ENCODE peak calls at places on chromosomes 6 and 20, in six cellular contexts. J is GM23248, O is neural progenitor cell, W is PC-9, K is GM23338, Q is SK-N-SH. P is an unnamed sample.
A peak's percentile ranks its signal among the peaks of the same experiment; 100 is the strongest.

GRCh38 chr6:52399511-52400315 is 20.4 kb upstream of the EFHC1 start:
- DNase-seq in K (peak; percentile 90), W (no peak), O (peak; percentile 77), Q (peak; percentile 70), J (peak; percentile 83), P (peak; percentile 72)

GRCh38 chr20:36818831-36819230 is 45.3 kb upstream of the DSN1 start:
- DNase-seq in W (peak; percentile 63), K (no peak), O (no peak), Q (peak; percentile 53), J (no peak), P (no peak)

GRCh38 chr20:33843854-33844253 is 32.7 kb downstream of the CHMP4B start:
- DNase-seq in O (no peak), Q (peak; percentile 66), K (no peak), J (no peak), W (peak; percentile 53), P (peak; percentile 35)

GRCh38 chr20:64222273-64222672 is 33.3 kb upstream of the PCMTD2 start:
- DNase-seq in O (no peak), K (no peak), Q (no peak), J (peak; percentile 37), W (peak; percentile 86), P (peak; percentile 28)

GRCh38 chr20:34825530-34826362 is at the start of gene NCOA6:
- DNase-seq in Q (peak; percentile 97), O (peak; percentile 82), W (no peak), K (peak; percentile 76), J (peak; percentile 90), P (peak; percentile 77)

GRCh38 chr6:89145962-89146747 is at the start of gene PM20D2:
- DNase-seq in K (peak; percentile 72), Q (peak; percentile 97), W (no peak), J (peak; percentile 72), O (peak; percentile 79), P (peak; percentile 60)

GRCh38 chr6:34855463-34855862 is 32.4 kb downstream of the TAF11 start:
- DNase-seq in J (no peak), W (no peak), Q (no peak), O (no peak), K (peak; percentile 63), P (no peak)

GRCh38 chr6:22737331-22737730 is 168.0 kb downstream of the HDGFL1 start:
- DNase-seq in J (peak; percentile 29), W (no peak), O (peak; percentile 79), Q (no peak), K (peak; percentile 86), P (peak; percentile 56)

GRCh38 chr20:4022386-4023350 is 7.3 kb upstream of the RNF24 start:
- DNase-seq in J (peak; percentile 48), O (peak; percentile 66), Q (no peak), W (no peak), K (peak; percentile 32), P (no peak)

GRCh38 chr6:87807423-87807978 is 105.5 kb upstream of the AKIRIN2 start:
- DNase-seq in W (no peak), Q (no peak), O (no peak), J (no peak), K (no peak), P (no peak)

GRCh38 chr20:19786311-19786710 is 28.3 kb downstream of the RIN2 start:
- DNase-seq in K (peak; percentile 60), Q (no peak), W (peak; percentile 60), O (peak; percentile 44), J (peak; percentile 90), P (peak; percentile 75)

GRCh38 chr6:22357724-22358189 is 60.9 kb upstream of the PRL start:
- DNase-seq in W (no peak), K (no peak), Q (no peak), O (no peak), J (no peak), P (no peak)

GRCh38 chr6:10678456-10678855 is 16.0 kb downstream of the C6orf52 start:
- DNase-seq in W (no peak), O (no peak), K (no peak), J (no peak), Q (no peak), P (no peak)

GRCh38 chr20:19376451-19376971 is 164.1 kb downstream of the SLC24A3 start:
- DNase-seq in Q (no peak), W (no peak), K (no peak), J (no peak), O (peak; percentile 5), P (no peak)

GRCh38 chr20:432677-433299 is 24.7 kb downstream of the RBCK1 start:
- DNase-seq in Q (no peak), K (no peak), J (no peak), W (no peak), O (no peak), P (no peak)

GRCh38 chr6:95991906-95992305 is 23.9 kb upstream of the FUT9 start:
- DNase-seq in K (no peak), Q (no peak), O (no peak), J (no peak), W (no peak), P (no peak)

GRCh38 chr6:147390909-147391536 is 117.5 kb upstream of the SAMD5 start:
- DNase-seq in J (peak; percentile 44), W (no peak), O (peak; percentile 47), Q (no peak), K (peak; percentile 43), P (peak; percentile 39)

GRCh38 chr6:167113047-167113446 is 9.8 kb upstream of the CCR6 start:
- DNase-seq in K (no peak), J (no peak), Q (no peak), W (no peak), O (no peak), P (no peak)

GRCh38 chr6:89449182-89449581 is 16.2 kb downstream of the ANKRD6 start:
- DNase-seq in Q (no peak), J (no peak), W (no peak), K (no peak), O (no peak), P (no peak)

GRCh38 chr20:51230727-51231126 is 207.8 kb upstream of the KCNG1 start:
- DNase-seq in W (no peak), K (no peak), Q (no peak), O (no peak), J (no peak), P (no peak)

GRCh38 chr6:158311193-158311592 is 1.1 kb upstream of the TULP4 start:
- DNase-seq in W (no peak), O (no peak), K (no peak), J (no peak), Q (no peak), P (no peak)

GRCh38 chr6:164827537-164827936 is 481.9 kb downstream of the C6orf118 start:
- DNase-seq in O (no peak), K (no peak), J (no peak), W (no peak), Q (no peak), P (peak; percentile 44)

GRCh38 chr6:134436281-134436815 is 118.4 kb upstream of the SGK1 start:
- DNase-seq in Q (no peak), J (peak; percentile 98), K (no peak), W (peak; percentile 96), O (no peak), P (peak; percentile 90)

GRCh38 chr6:20334334-20334733 is 67.3 kb upstream of the E2F3 start:
- DNase-seq in Q (no peak), W (no peak), J (no peak), K (peak; percentile 36), O (no peak), P (no peak)

GRCh38 chr20:23092409-23092756 is 6.3 kb upstream of the CD93 start:
- DNase-seq in K (no peak), W (peak; percentile 80), J (no peak), Q (no peak), O (no peak), P (no peak)

GRCh38 chr6:156857573-156857972 is 80.4 kb downstream of the ARID1B start:
- DNase-seq in O (no peak), Q (no peak), J (peak; percentile 76), K (no peak), W (no peak), P (peak; percentile 36)

GRCh38 chr6:148559848-148560433 is 186.9 kb upstream of the UST start:
- DNase-seq in Q (peak; percentile 84), W (no peak), J (peak; percentile 84), O (peak; percentile 88), K (peak; percentile 82), P (peak; percentile 61)

GRCh38 chr6:137120748-137121147 is 52.7 kb downstream of the IL22RA2 start:
- DNase-seq in J (no peak), K (no peak), W (no peak), O (no peak), Q (no peak), P (no peak)

GRCh38 chr6:108106261-108106660 is 31.7 kb upstream of the OSTM1 start:
- DNase-seq in W (no peak), Q (no peak), O (peak; percentile 24), J (no peak), K (peak; percentile 79), P (no peak)

GRCh38 chr6:150878347-150879213 is 13.1 kb downstream of the MTHFD1L start:
- DNase-seq in K (peak; percentile 84), Q (no peak), W (no peak), O (peak; percentile 56), J (no peak), P (no peak)
- H3K4me2 ChIP-seq in K (peak overlapping the region; percentile 27), Q (no peak overlapping the region), W (no peak overlapping the region), O (peak overlapping the region; percentile 36), J (no peak overlapping the region), P (no peak overlapping the region)

GRCh38 chr20:58911309-58911708 is 58.8 kb downstream of the GNAS start:
- DNase-seq in K (no peak), O (no peak), Q (no peak), J (no peak), W (no peak), P (no peak)

GRCh38 chr20:58910473-58910872 is 58.0 kb downstream of the GNAS start:
- DNase-seq in W (no peak), J (no peak), Q (no peak), K (no peak), O (no peak), P (no peak)

GRCh38 chr20:58908941-58909340 is 56.4 kb downstream of the GNAS start:
- DNase-seq in J (no peak), O (no peak), K (no peak), Q (no peak), W (no peak), P (no peak)

GRCh38 chr20:58908216-58908615 is 55.7 kb downstream of the GNAS start:
- DNase-seq in W (no peak), K (no peak), J (no peak), Q (no peak), O (no peak), P (no peak)

DNA sequence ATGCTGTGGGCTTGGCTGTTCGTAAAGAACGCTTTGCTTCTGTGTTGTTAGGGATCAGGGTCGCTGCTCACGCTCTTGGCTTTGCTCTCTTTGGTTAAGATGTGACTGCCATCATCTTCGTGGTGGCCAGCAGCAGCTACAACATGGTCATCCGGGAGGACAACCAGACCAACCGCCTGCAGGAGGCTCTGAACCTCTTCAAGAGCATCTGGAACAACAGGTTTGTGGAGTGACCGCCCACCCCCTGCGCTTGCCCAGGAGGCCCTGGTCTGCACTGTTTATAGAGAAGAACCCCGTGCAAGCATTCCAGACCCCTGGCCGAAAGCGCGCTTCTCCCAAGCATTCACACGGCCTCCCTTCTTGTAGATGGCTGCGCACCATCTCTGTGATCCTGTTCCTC is 57.1 kb downstream of the GNAS start:
- DNase-seq in W (no peak), O (no peak), K (no peak), J (no peak), Q (no peak), P (no peak)
- H3F3A ChIP-seq in W (peaks cover 79% of the 10 kb centered on the region), O (peaks cover 64% of the 10 kb centered on the region), K (peaks cover 31% of the 10 kb centered on the region), J (peaks cover 63% of the 10 kb centered on the region), Q (peaks cover 85% of the 10 kb centered on the region), P (no peaks in the 10 kb centered on the region)

GRCh38 chr6:71579902-71580301 is 291.3 kb downstream of the OGFRL1 start:
- DNase-seq in K (no peak), Q (no peak), J (no peak), W (peak; percentile 74), O (no peak), P (no peak)
- H3K4me2 ChIP-seq in K (no peak overlapping the region), Q (no peak overlapping the region), J (no peak overlapping the region), W (peak overlapping the region; percentile 12), O (no peak overlapping the region), P (no peak overlapping the region)

GRCh38 chr6:26193467-26194328 is 106.5 kb downstream of the HFE start:
- DNase-seq in O (no peak), K (no peak), Q (no peak), W (no peak), J (no peak), P (no peak)
- H3F3A ChIP-seq in O (peaks cover 59% of the 10 kb centered on the region), K (peaks cover 7% of the 10 kb centered on the region), Q (peaks cover 52% of the 10 kb centered on the region), W (peaks cover 26% of the 10 kb centered on the region), J (peaks cover 25% of the 10 kb centered on the region), P (peaks cover 17% of the 10 kb centered on the region)